ENCODE peak calls at places on chromosomes 13 and 19, in seven cellular contexts. One of them, this sample, is unnamed.

GRCh38 chr19:15825753-15826152 is 10.3 kb upstream of the OR10H1 start:
- DNase-seq in stomach: no peak
- DNase-seq in stimulated activated CD8-positive, alpha-beta memory T cell treated with anti-CD3 and anti-CD28 coated beads, Interleukin-4, amount 100 ng/mL, for 1 hour: no peak
- DNase-seq in activated T-cell treated with anti-CD3 and anti-CD28 coated beads, Interleukin-2, amount 50 U/mL, for 48 hours: no peak
- DNase-seq in EL: no peak
- DNase-seq in hepatocyte: no peak
- DNase-seq in neural crest cell: no peak
- DNase-seq in this sample: no peak

GRCh38 chr13:37127706-37128241 is 22.3 kb upstream of the CSNK1A1L start:
- DNase-seq in stimulated activated CD8-positive, alpha-beta memory T cell treated with anti-CD3 and anti-CD28 coated beads, Interleukin-4, amount 100 ng/mL, for 1 hour: no peak
- DNase-seq in activated T-cell treated with anti-CD3 and anti-CD28 coated beads, Interleukin-2, amount 50 U/mL, for 48 hours: no peak
- DNase-seq in stomach: no peak
- DNase-seq in EL: peak
- DNase-seq in neural crest cell: no peak
- DNase-seq in hepatocyte: no peak
- DNase-seq in this sample: no peak

GRCh38 chr13:94217370-94217769 is 262.1 kb downstream of the DCT start:
- DNase-seq in stomach: no peak
- DNase-seq in neural crest cell: no peak
- DNase-seq in hepatocyte: no peak
- DNase-seq in stimulated activated CD8-positive, alpha-beta memory T cell treated with anti-CD3 and anti-CD28 coated beads, Interleukin-4, amount 100 ng/mL, for 1 hour: no peak
- DNase-seq in EL: peak
- DNase-seq in activated T-cell treated with anti-CD3 and anti-CD28 coated beads, Interleukin-2, amount 50 U/mL, for 48 hours: no peak
- DNase-seq in this sample: no peak

GRCh38 chr13:64551755-64552154 is 2678.4 kb downstream of the PCDH9 start:
- DNase-seq in activated T-cell treated with anti-CD3 and anti-CD28 coated beads, Interleukin-2, amount 50 U/mL, for 48 hours: no peak
- DNase-seq in stomach: no peak
- DNase-seq in neural crest cell: no peak
- DNase-seq in stimulated activated CD8-positive, alpha-beta memory T cell treated with anti-CD3 and anti-CD28 coated beads, Interleukin-4, amount 100 ng/mL, for 1 hour: no peak
- DNase-seq in hepatocyte: no peak
- DNase-seq in EL: peak
- DNase-seq in this sample: no peak

GRCh38 chr19:19606021-19606420 is 12.5 kb downstream of the PBX4 start:
- DNase-seq in hepatocyte: peak
- DNase-seq in activated T-cell treated with anti-CD3 and anti-CD28 coated beads, Interleukin-2, amount 50 U/mL, for 48 hours: no peak
- DNase-seq in stomach: peak
- DNase-seq in neural crest cell: no peak
- DNase-seq in EL: no peak
- DNase-seq in stimulated activated CD8-positive, alpha-beta memory T cell treated with anti-CD3 and anti-CD28 coated beads, Interleukin-4, amount 100 ng/mL, for 1 hour: no peak
- DNase-seq in this sample: no peak

GRCh38 chr13:44765076-44765475 is 188.9 kb upstream of the TSC22D1 start:
- DNase-seq in EL: no peak
- DNase-seq in stomach: no peak
- DNase-seq in stimulated activated CD8-positive, alpha-beta memory T cell treated with anti-CD3 and anti-CD28 coated beads, Interleukin-4, amount 100 ng/mL, for 1 hour: no peak
- DNase-seq in hepatocyte: peak
- DNase-seq in neural crest cell: no peak
- DNase-seq in activated T-cell treated with anti-CD3 and anti-CD28 coated beads, Interleukin-2, amount 50 U/mL, for 48 hours: no peak
- DNase-seq in this sample: no peak

GRCh38 chr19:55210120-55210493 is 806 bp upstream of the PTPRH start:
- DNase-seq in activated T-cell treated with anti-CD3 and anti-CD28 coated beads, Interleukin-2, amount 50 U/mL, for 48 hours: no peak
- DNase-seq in EL: peak
- DNase-seq in hepatocyte: peak
- DNase-seq in stimulated activated CD8-positive, alpha-beta memory T cell treated with anti-CD3 and anti-CD28 coated beads, Interleukin-4, amount 100 ng/mL, for 1 hour: no peak
- DNase-seq in stomach: peak
- DNase-seq in neural crest cell: no peak
- DNase-seq in this sample: no peak

GRCh38 chr13:26502826-26503225 is 54.7 kb upstream of the WASF3 start:
- DNase-seq in neural crest cell: no peak
- DNase-seq in hepatocyte: peak
- DNase-seq in stomach: no peak
- DNase-seq in EL: peak
- DNase-seq in activated T-cell treated with anti-CD3 and anti-CD28 coated beads, Interleukin-2, amount 50 U/mL, for 48 hours: peak
- DNase-seq in stimulated activated CD8-positive, alpha-beta memory T cell treated with anti-CD3 and anti-CD28 coated beads, Interleukin-4, amount 100 ng/mL, for 1 hour: no peak
- DNase-seq in this sample: no peak

GRCh38 chr19:6071103-6071485 is 39.2 kb downstream of the RFX2 start:
- DNase-seq in EL: peak
- DNase-seq in stomach: no peak
- DNase-seq in neural crest cell: no peak
- DNase-seq in hepatocyte: no peak
- DNase-seq in stimulated activated CD8-positive, alpha-beta memory T cell treated with anti-CD3 and anti-CD28 coated beads, Interleukin-4, amount 100 ng/mL, for 1 hour: no peak
- DNase-seq in activated T-cell treated with anti-CD3 and anti-CD28 coated beads, Interleukin-2, amount 50 U/mL, for 48 hours: no peak
- DNase-seq in this sample: no peak

GRCh38 chr13:51518847-51519246 is 65.4 kb upstream of the WDFY2 start:
- DNase-seq in EL: peak
- DNase-seq in stimulated activated CD8-positive, alpha-beta memory T cell treated with anti-CD3 and anti-CD28 coated beads, Interleukin-4, amount 100 ng/mL, for 1 hour: no peak
- DNase-seq in hepatocyte: no peak
- DNase-seq in stomach: no peak
- DNase-seq in neural crest cell: no peak
- DNase-seq in activated T-cell treated with anti-CD3 and anti-CD28 coated beads, Interleukin-2, amount 50 U/mL, for 48 hours: no peak
- DNase-seq in this sample: no peak

GRCh38 chr19:58529405-58529804 is 9.8 kb upstream of the ZBTB45 start:
- DNase-seq in EL: no peak
- DNase-seq in stimulated activated CD8-positive, alpha-beta memory T cell treated with anti-CD3 and anti-CD28 coated beads, Interleukin-4, amount 100 ng/mL, for 1 hour: no peak
- DNase-seq in stomach: no peak
- DNase-seq in activated T-cell treated with anti-CD3 and anti-CD28 coated beads, Interleukin-2, amount 50 U/mL, for 48 hours: no peak
- DNase-seq in neural crest cell: no peak
- DNase-seq in hepatocyte: no peak
- DNase-seq in this sample: no peak

GRCh38 chr19:16612631-16613030 is 15.4 kb downstream of the MED26 start:
- DNase-seq in activated T-cell treated with anti-CD3 and anti-CD28 coated beads, Interleukin-2, amount 50 U/mL, for 48 hours: no peak
- DNase-seq in hepatocyte: no peak
- DNase-seq in stomach: no peak
- DNase-seq in neural crest cell: no peak
- DNase-seq in EL: no peak
- DNase-seq in stimulated activated CD8-positive, alpha-beta memory T cell treated with anti-CD3 and anti-CD28 coated beads, Interleukin-4, amount 100 ng/mL, for 1 hour: no peak
- DNase-seq in this sample: no peak

GRCh38 chr19:38544569-38545315 is 73.0 kb downstream of the MAP4K1 start:
- DNase-seq in hepatocyte: no peak
- DNase-seq in stomach: no peak
- DNase-seq in stimulated activated CD8-positive, alpha-beta memory T cell treated with anti-CD3 and anti-CD28 coated beads, Interleukin-4, amount 100 ng/mL, for 1 hour: no peak
- DNase-seq in neural crest cell: no peak
- DNase-seq in EL: peak
- DNase-seq in activated T-cell treated with anti-CD3 and anti-CD28 coated beads, Interleukin-2, amount 50 U/mL, for 48 hours: no peak
- DNase-seq in this sample: no peak

GRCh38 chr19:5926641-5927438 is 12.8 kb downstream of the CAPS start:
- DNase-seq in hepatocyte: peak
- DNase-seq in activated T-cell treated with anti-CD3 and anti-CD28 coated beads, Interleukin-2, amount 50 U/mL, for 48 hours: no peak
- DNase-seq in stimulated activated CD8-positive, alpha-beta memory T cell treated with anti-CD3 and anti-CD28 coated beads, Interleukin-4, amount 100 ng/mL, for 1 hour: no peak
- DNase-seq in stomach: no peak
- DNase-seq in neural crest cell: no peak
- DNase-seq in EL: no peak
- DNase-seq in this sample: peak

GRCh38 chr19:5663904-5664303 is 16.4 kb downstream of the MICOS13 start:
- DNase-seq in hepatocyte: no peak
- DNase-seq in activated T-cell treated with anti-CD3 and anti-CD28 coated beads, Interleukin-2, amount 50 U/mL, for 48 hours: no peak
- DNase-seq in stimulated activated CD8-positive, alpha-beta memory T cell treated with anti-CD3 and anti-CD28 coated beads, Interleukin-4, amount 100 ng/mL, for 1 hour: no peak
- DNase-seq in stomach: no peak
- DNase-seq in EL: no peak
- DNase-seq in neural crest cell: no peak
- DNase-seq in this sample: no peak

GRCh38 chr13:27821566-27821965 is 29.3 kb downstream of the GSX1 start:
- DNase-seq in activated T-cell treated with anti-CD3 and anti-CD28 coated beads, Interleukin-2, amount 50 U/mL, for 48 hours: no peak
- DNase-seq in stomach: no peak
- DNase-seq in hepatocyte: no peak
- DNase-seq in EL: no peak
- DNase-seq in stimulated activated CD8-positive, alpha-beta memory T cell treated with anti-CD3 and anti-CD28 coated beads, Interleukin-4, amount 100 ng/mL, for 1 hour: no peak
- DNase-seq in neural crest cell: no peak
- DNase-seq in this sample: no peak

GRCh38 chr19:18467978-18468377 is 30.0 kb upstream of the ISYNA1 start:
- DNase-seq in activated T-cell treated with anti-CD3 and anti-CD28 coated beads, Interleukin-2, amount 50 U/mL, for 48 hours: no peak
- DNase-seq in stimulated activated CD8-positive, alpha-beta memory T cell treated with anti-CD3 and anti-CD28 coated beads, Interleukin-4, amount 100 ng/mL, for 1 hour: no peak
- DNase-seq in neural crest cell: no peak
- DNase-seq in stomach: no peak
- DNase-seq in hepatocyte: no peak
- DNase-seq in EL: no peak
- DNase-seq in this sample: no peak

GRCh38 chr13:89287381-89287780 is 1616.2 kb downstream of the SLITRK5 start:
- DNase-seq in EL: no peak
- DNase-seq in hepatocyte: no peak
- DNase-seq in neural crest cell: no peak
- DNase-seq in stimulated activated CD8-positive, alpha-beta memory T cell treated with anti-CD3 and anti-CD28 coated beads, Interleukin-4, amount 100 ng/mL, for 1 hour: no peak
- DNase-seq in stomach: no peak
- DNase-seq in activated T-cell treated with anti-CD3 and anti-CD28 coated beads, Interleukin-2, amount 50 U/mL, for 48 hours: no peak
- DNase-seq in this sample: no peak

GRCh38 chr13:110130431-110130830 is 176.5 kb downstream of the COL4A1 start:
- DNase-seq in stomach: no peak
- DNase-seq in activated T-cell treated with anti-CD3 and anti-CD28 coated beads, Interleukin-2, amount 50 U/mL, for 48 hours: no peak
- DNase-seq in hepatocyte: no peak
- DNase-seq in neural crest cell: no peak
- DNase-seq in stimulated activated CD8-positive, alpha-beta memory T cell treated with anti-CD3 and anti-CD28 coated beads, Interleukin-4, amount 100 ng/mL, for 1 hour: no peak
- DNase-seq in EL: no peak
- DNase-seq in this sample: no peak

GRCh38 chr13:110636053-110636475 is 20.7 kb downstream of the NAXD start:
- DNase-seq in activated T-cell treated with anti-CD3 and anti-CD28 coated beads, Interleukin-2, amount 50 U/mL, for 48 hours: no peak
- DNase-seq in stomach: no peak
- DNase-seq in neural crest cell: no peak
- DNase-seq in EL: no peak
- DNase-seq in stimulated activated CD8-positive, alpha-beta memory T cell treated with anti-CD3 and anti-CD28 coated beads, Interleukin-4, amount 100 ng/mL, for 1 hour: no peak
- DNase-seq in hepatocyte: no peak
- DNase-seq in this sample: no peak

GRCh38 chr19:38632476-38633213 is 13.7 kb downstream of the EIF3K start:
- DNase-seq in EL: no peak
- DNase-seq in activated T-cell treated with anti-CD3 and anti-CD28 coated beads, Interleukin-2, amount 50 U/mL, for 48 hours: no peak
- DNase-seq in hepatocyte: no peak
- DNase-seq in stimulated activated CD8-positive, alpha-beta memory T cell treated with anti-CD3 and anti-CD28 coated beads, Interleukin-4, amount 100 ng/mL, for 1 hour: no peak
- DNase-seq in stomach: no peak
- DNase-seq in neural crest cell: no peak
- DNase-seq in this sample: no peak

GRCh38 chr13:33003458-33004019 is 12.7 kb upstream of the KL start:
- DNase-seq in neural crest cell: no peak
- DNase-seq in stimulated activated CD8-positive, alpha-beta memory T cell treated with anti-CD3 and anti-CD28 coated beads, Interleukin-4, amount 100 ng/mL, for 1 hour: no peak
- DNase-seq in activated T-cell treated with anti-CD3 and anti-CD28 coated beads, Interleukin-2, amount 50 U/mL, for 48 hours: no peak
- DNase-seq in stomach: no peak
- DNase-seq in EL: no peak
- DNase-seq in hepatocyte: no peak
- DNase-seq in this sample: no peak

GRCh38 chr13:29743229-29743786 is 107.1 kb downstream of the UBL3 start:
- DNase-seq in EL: peak
- DNase-seq in activated T-cell treated with anti-CD3 and anti-CD28 coated beads, Interleukin-2, amount 50 U/mL, for 48 hours: no peak
- DNase-seq in stomach: no peak
- DNase-seq in hepatocyte: peak
- DNase-seq in stimulated activated CD8-positive, alpha-beta memory T cell treated with anti-CD3 and anti-CD28 coated beads, Interleukin-4, amount 100 ng/mL, for 1 hour: no peak
- DNase-seq in neural crest cell: no peak
- DNase-seq in this sample: peak

This sample was measured in nephron progenitor cell.